ENCODE peak calls at places on chromosomes 11 and 22, in eight cellular contexts. One of them, this sample, is unnamed.

GRCh38 chr11:8068605-8069221 is 12.3 kb upstream of the TUB start:
- DNase-seq in A673: peak; percentile 55
- DNase-seq in fibroblast of lung: peak; percentile 92
- DNase-seq in keratinocyte: no peak
- DNase-seq in PC-3: peak; percentile 39
- DNase-seq in mammary epithelial cell: no peak
- DNase-seq in H1: no peak
- DNase-seq in PC-9: peak; percentile 67
- DNase-seq in this sample: no peak

GRCh38 chr11:60172011-60172410 is 10.9 kb downstream of the MS4A6A start:
- DNase-seq in PC-9: no peak
- DNase-seq in fibroblast of lung: no peak
- DNase-seq in A673: no peak
- DNase-seq in H1: no peak
- DNase-seq in keratinocyte: no peak
- DNase-seq in mammary epithelial cell: peak; percentile 11
- DNase-seq in PC-3: peak; percentile 59
- DNase-seq in this sample: no peak

GRCh38 chr22:38418589-38418988 is 36.4 kb downstream of the KCNJ4 start:
- DNase-seq in H1: no peak
- DNase-seq in PC-9: peak; percentile 21
- DNase-seq in keratinocyte: no peak
- DNase-seq in PC-3: no peak
- DNase-seq in fibroblast of lung: no peak
- DNase-seq in A673: no peak
- DNase-seq in mammary epithelial cell: no peak
- DNase-seq in this sample: no peak

GRCh38 chr11:86473991-86474833 is 99.5 kb downstream of the CCDC81 start:
- DNase-seq in mammary epithelial cell: peak; percentile 69
- DNase-seq in H1: no peak
- DNase-seq in PC-9: no peak
- DNase-seq in fibroblast of lung: no peak
- DNase-seq in PC-3: peak; percentile 77
- DNase-seq in A673: no peak
- DNase-seq in keratinocyte: no peak
- DNase-seq in this sample: peak; percentile 40

GRCh38 chr22:44932493-44932892 is 77.3 kb downstream of the PHF21B start:
- DNase-seq in mammary epithelial cell: no peak
- DNase-seq in PC-3: no peak
- DNase-seq in H1: no peak
- DNase-seq in fibroblast of lung: no peak
- DNase-seq in keratinocyte: no peak
- DNase-seq in A673: no peak
- DNase-seq in PC-9: no peak
- DNase-seq in this sample: no peak

GRCh38 chr11:62273789-62274275 is 3.9 kb downstream of the SCGB2A2 start:
- DNase-seq in H1: no peak
- DNase-seq in A673: no peak
- DNase-seq in PC-3: no peak
- DNase-seq in mammary epithelial cell: no peak
- DNase-seq in keratinocyte: no peak
- DNase-seq in PC-9: no peak
- DNase-seq in fibroblast of lung: no peak
- DNase-seq in this sample: no peak

GRCh38 chr11:34234086-34234740 is 123.6 kb downstream of the ABTB2 start:
- DNase-seq in keratinocyte: no peak
- DNase-seq in A673: peak; percentile 91
- DNase-seq in mammary epithelial cell: peak; percentile 72
- DNase-seq in PC-3: peak; percentile 78
- DNase-seq in fibroblast of lung: no peak
- DNase-seq in PC-9: peak; percentile 94
- DNase-seq in H1: peak; percentile 69
- DNase-seq in this sample: peak; percentile 10

GRCh38 chr11:133957926-133958325 is 1.2 kb upstream of the IGSF9B start:
- DNase-seq in PC-9: no peak
- DNase-seq in fibroblast of lung: no peak
- DNase-seq in A673: no peak
- DNase-seq in H1: no peak
- DNase-seq in keratinocyte: no peak
- DNase-seq in mammary epithelial cell: no peak
- DNase-seq in PC-3: no peak
- DNase-seq in this sample: no peak

GRCh38 chr22:48709453-48709852 is 1118.2 kb downstream of the BRD1 start:
- DNase-seq in keratinocyte: no peak
- DNase-seq in mammary epithelial cell: no peak
- DNase-seq in PC-9: no peak
- DNase-seq in PC-3: no peak
- DNase-seq in fibroblast of lung: no peak
- DNase-seq in H1: no peak
- DNase-seq in A673: no peak
- DNase-seq in this sample: no peak

GRCh38 chr11:38543311-38543710 is 1945.3 kb upstream of the RAG2 start:
- DNase-seq in PC-3: peak; percentile 6
- DNase-seq in keratinocyte: no peak
- DNase-seq in A673: no peak
- DNase-seq in PC-9: no peak
- DNase-seq in H1: no peak
- DNase-seq in fibroblast of lung: peak; percentile 46
- DNase-seq in mammary epithelial cell: peak; percentile 27
- DNase-seq in this sample: no peak

GRCh38 chr22:46748948-46749681 is 11.1 kb upstream of the CERK start:
- DNase-seq in H1: no peak
- DNase-seq in fibroblast of lung: peak; percentile 49
- DNase-seq in mammary epithelial cell: no peak
- DNase-seq in PC-3: peak; percentile 25
- DNase-seq in PC-9: peak; percentile 99
- DNase-seq in keratinocyte: no peak
- DNase-seq in A673: no peak
- DNase-seq in this sample: no peak

GRCh38 chr11:15725246-15725645 is 610.5 kb downstream of the INSC start:
- DNase-seq in H1: no peak
- DNase-seq in keratinocyte: no peak
- DNase-seq in A673: no peak
- DNase-seq in PC-9: no peak
- DNase-seq in fibroblast of lung: no peak
- DNase-seq in mammary epithelial cell: no peak
- DNase-seq in PC-3: no peak
- DNase-seq in this sample: no peak

GRCh38 chr11:41281131-41281742 is 178.2 kb downstream of the LRRC4C start:
- DNase-seq in keratinocyte: no peak
- DNase-seq in PC-3: peak; percentile 43
- DNase-seq in fibroblast of lung: no peak
- DNase-seq in A673: peak; percentile 78
- DNase-seq in PC-9: no peak
- DNase-seq in H1: no peak
- DNase-seq in mammary epithelial cell: no peak
- DNase-seq in this sample: no peak

GRCh38 chr22:43443072-43443471 is 31.3 kb downstream of the MPPED1 start:
- DNase-seq in keratinocyte: no peak
- DNase-seq in PC-9: no peak
- DNase-seq in H1: no peak
- DNase-seq in A673: no peak
- DNase-seq in fibroblast of lung: no peak
- DNase-seq in mammary epithelial cell: no peak
- DNase-seq in PC-3: no peak
- DNase-seq in this sample: no peak

GRCh38 chr11:125167292-125167953 is 2.9 kb downstream of the PKNOX2 start:
- DNase-seq in PC-9: no peak
- DNase-seq in PC-3: no peak
- DNase-seq in keratinocyte: no peak
- DNase-seq in mammary epithelial cell: no peak
- DNase-seq in H1: no peak
- DNase-seq in fibroblast of lung: peak; percentile 55
- DNase-seq in A673: no peak
- DNase-seq in this sample: no peak

GRCh38 chr11:105906517-105906916 is 115.5 kb downstream of the MSANTD4 start:
- DNase-seq in PC-3: no peak
- DNase-seq in H1: no peak
- DNase-seq in mammary epithelial cell: no peak
- DNase-seq in fibroblast of lung: no peak
- DNase-seq in PC-9: peak; percentile 18
- DNase-seq in A673: no peak
- DNase-seq in keratinocyte: no peak
- DNase-seq in this sample: no peak

GRCh38 chr11:105903113-105903512 is 118.9 kb downstream of the MSANTD4 start:
- DNase-seq in PC-3: no peak
- DNase-seq in H1: no peak
- DNase-seq in keratinocyte: no peak
- DNase-seq in PC-9: peak; percentile 48
- DNase-seq in mammary epithelial cell: no peak
- DNase-seq in fibroblast of lung: peak; percentile 8
- DNase-seq in A673: peak; percentile 15
- DNase-seq in this sample: no peak

GRCh38 chr11:105897161-105897560 is 124.9 kb downstream of the MSANTD4 start:
- DNase-seq in keratinocyte: no peak
- DNase-seq in H1: no peak
- DNase-seq in PC-9: no peak
- DNase-seq in fibroblast of lung: no peak
- DNase-seq in A673: no peak
- DNase-seq in PC-3: no peak
- DNase-seq in mammary epithelial cell: no peak
- DNase-seq in this sample: no peak

GRCh38 chr11:105899776-105900175 is 122.3 kb downstream of the MSANTD4 start:
- DNase-seq in H1: no peak
- DNase-seq in fibroblast of lung: no peak
- DNase-seq in PC-9: no peak
- DNase-seq in keratinocyte: no peak
- DNase-seq in mammary epithelial cell: no peak
- DNase-seq in PC-3: no peak
- DNase-seq in A673: no peak
- DNase-seq in this sample: no peak

GRCh38 chr11:105900515-105901035 is 121.5 kb downstream of the MSANTD4 start:
- DNase-seq in H1: no peak
- DNase-seq in fibroblast of lung: no peak
- DNase-seq in mammary epithelial cell: no peak
- DNase-seq in A673: no peak
- DNase-seq in keratinocyte: no peak
- DNase-seq in PC-9: peak; percentile 21
- DNase-seq in PC-3: no peak
- DNase-seq in this sample: no peak
- H3K27ac ChIP-seq in H1: no peak overlapping the region
- H3K27ac ChIP-seq in fibroblast of lung: no peak overlapping the region
- H3K27ac ChIP-seq in mammary epithelial cell: no peak overlapping the region
- H3K27ac ChIP-seq in A673: no peak overlapping the region
- H3K27ac ChIP-seq in keratinocyte: no peak overlapping the region
- H3K27ac ChIP-seq in PC-9: no peak overlapping the region
- H3K27ac ChIP-seq in PC-3: no peak overlapping the region
- H3K27ac ChIP-seq in this sample: no peak overlapping the region

GRCh38 chr22:50482107-50483074 is 1.0 kb downstream of the ADM2 start:
- DNase-seq in PC-9: no peak
- DNase-seq in H1: no peak
- DNase-seq in keratinocyte: no peak
- DNase-seq in A673: no peak
- DNase-seq in fibroblast of lung: no peak
- DNase-seq in PC-3: no peak
- DNase-seq in mammary epithelial cell: no peak
- DNase-seq in this sample: no peak

GRCh38 chr22:50483106-50483505 is 1.8 kb downstream of the ADM2 start:
- DNase-seq in PC-3: no peak
- DNase-seq in keratinocyte: no peak
- DNase-seq in A673: no peak
- DNase-seq in fibroblast of lung: no peak
- DNase-seq in H1: no peak
- DNase-seq in mammary epithelial cell: no peak
- DNase-seq in PC-9: no peak
- DNase-seq in this sample: no peak

GRCh38 chr22:50481440-50482106 is at the start of gene ADM2:
- DNase-seq in mammary epithelial cell: no peak
- DNase-seq in fibroblast of lung: peak; percentile 31
- DNase-seq in H1: no peak
- DNase-seq in PC-3: no peak
- DNase-seq in keratinocyte: no peak
- DNase-seq in PC-9: no peak
- DNase-seq in A673: peak; percentile 63
- DNase-seq in this sample: no peak

GRCh38 chr22:50479686-50480085 is 1.7 kb upstream of the ADM2 start:
- DNase-seq in fibroblast of lung: no peak
- DNase-seq in PC-3: no peak
- DNase-seq in keratinocyte: no peak
- DNase-seq in A673: no peak
- DNase-seq in mammary epithelial cell: no peak
- DNase-seq in PC-9: no peak
- DNase-seq in H1: no peak
- DNase-seq in this sample: no peak

GRCh38 chr22:50481045-50481439 is 301 bp upstream of the ADM2 start:
- DNase-seq in mammary epithelial cell: no peak
- DNase-seq in H1: no peak
- DNase-seq in A673: no peak
- DNase-seq in PC-9: no peak
- DNase-seq in PC-3: no peak
- DNase-seq in fibroblast of lung: no peak
- DNase-seq in keratinocyte: no peak
- DNase-seq in this sample: no peak
- TF ChIP-seq EZH2 in mammary epithelial cell: no peak
- TF ChIP-seq EZH2 in H1: no peak
- TF ChIP-seq EZH2 in A673: no peak
- TF ChIP-seq EZH2 in PC-9: no peak
- TF ChIP-seq EZH2 in PC-3: no peak
- TF ChIP-seq EZH2 in fibroblast of lung: peak; percentile 86
- TF ChIP-seq EZH2 in keratinocyte: no peak
- TF ChIP-seq EZH2 in this sample: no peak

DNA sequence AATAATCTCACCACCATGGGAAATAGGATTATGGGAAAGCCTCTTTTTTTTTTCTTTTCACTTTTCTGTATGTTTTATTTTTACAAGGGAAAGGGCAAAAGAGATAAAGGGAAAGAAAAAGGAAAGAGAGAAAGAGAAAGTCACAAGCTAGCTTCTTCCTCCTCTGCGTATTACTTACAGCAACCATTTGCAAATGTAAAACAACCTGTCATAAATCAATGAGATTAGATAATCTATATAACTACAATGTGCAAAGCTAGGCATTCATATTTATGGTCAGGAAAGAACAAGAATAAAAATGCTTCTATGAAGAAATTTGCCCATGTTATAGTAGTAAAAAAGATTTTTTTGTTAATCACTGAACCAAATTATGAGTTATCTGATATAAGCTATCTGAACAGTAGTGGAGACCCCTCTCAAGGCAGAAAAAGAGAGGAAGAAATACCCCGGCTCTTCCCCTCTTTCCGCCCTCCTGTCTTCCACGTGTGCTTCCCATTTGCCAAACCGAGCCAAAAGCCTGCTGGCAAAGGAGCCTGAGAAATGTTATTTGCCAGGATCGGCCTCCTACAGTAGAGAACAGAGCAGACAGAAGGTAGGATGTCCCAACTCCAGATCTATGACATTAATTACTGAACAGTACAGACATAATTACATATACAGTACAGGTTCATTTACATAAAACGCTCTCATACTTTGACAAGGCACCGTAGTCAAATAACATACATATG is 50.2 kb downstream of the ARHGAP32 start:
- DNase-seq in keratinocyte: no peak
- DNase-seq in fibroblast of lung: peak; percentile 26
- DNase-seq in PC-3: peak; percentile 56
- DNase-seq in mammary epithelial cell: peak; percentile 37
- DNase-seq in H1: no peak
- DNase-seq in A673: no peak
- DNase-seq in PC-9: no peak
- DNase-seq in this sample: no peak
- H3K36me3 ChIP-seq in keratinocyte: peaks cover 4% of the 10 kb centered on the region
- H3K36me3 ChIP-seq in fibroblast of lung: no peaks in the 10 kb centered on the region
- H3K36me3 ChIP-seq in PC-3: no peaks in the 10 kb centered on the region
- H3K36me3 ChIP-seq in mammary epithelial cell: no peaks in the 10 kb centered on the region
- H3K36me3 ChIP-seq in H1: no peaks in the 10 kb centered on the region
- H3K36me3 ChIP-seq in A673: no peaks in the 10 kb centered on the region
- H3K36me3 ChIP-seq in PC-9: no peaks in the 10 kb centered on the region
- H3K36me3 ChIP-seq in this sample: no peaks in the 10 kb centered on the region

GRCh38 chr22:37285937-37286336 is 3.6 kb downstream of the CYTH4 start:
- DNase-seq in keratinocyte: no peak
- DNase-seq in PC-3: no peak
- DNase-seq in PC-9: no peak
- DNase-seq in fibroblast of lung: no peak
- DNase-seq in A673: no peak
- DNase-seq in H1: no peak
- DNase-seq in mammary epithelial cell: no peak
- DNase-seq in this sample: no peak
- H3K27ac ChIP-seq in keratinocyte: no peak overlapping the region
- H3K27ac ChIP-seq in PC-3: no peak overlapping the region
- H3K27ac ChIP-seq in PC-9: no peak overlapping the region
- H3K27ac ChIP-seq in fibroblast of lung: no peak overlapping the region
- H3K27ac ChIP-seq in A673: no peak overlapping the region
- H3K27ac ChIP-seq in H1: no peak overlapping the region
- H3K27ac ChIP-seq in mammary epithelial cell: no peak overlapping the region
- H3K27ac ChIP-seq in this sample: no peak overlapping the region